ENCODE peak calls at places on chromosome 3, in four cellular contexts. M is choroid plexus epithelial cell, T is A549, B is fibroblast of mammary gland. U is an unnamed sample.

GRCh38 chr3:11212784-11213183 is 58.5 kb downstream of the HRH1 start:
- DNase-seq in B (no peak), T (no peak), M (peak), U (no peak)

GRCh38 chr3:158492685-158493084 is 78.3 kb upstream of the MLF1 start:
- DNase-seq in M (no peak), T (no peak), B (no peak), U (no peak)

GRCh38 chr3:111278961-111279360 is 207.3 kb downstream of the NECTIN3 start:
- DNase-seq in M (no peak), B (no peak), T (no peak), U (no peak)

GRCh38 chr3:126267169-126267975 is 87.0 kb upstream of the ALDH1L1 start:
- DNase-seq in T (peak), M (peak), B (peak), U (no peak)

GRCh38 chr3:4589475-4590111 is 96.4 kb downstream of the ITPR1 start:
- DNase-seq in M (no peak), B (no peak), T (no peak), U (no peak)

GRCh38 chr3:127803619-127804018 is 18.7 kb downstream of the MGLL start:
- DNase-seq in B (peak), T (peak), M (peak), U (no peak)

GRCh38 chr3:22156868-22157267 is 405.9 kb upstream of the ZNF385D start:
- DNase-seq in T (no peak), B (no peak), M (no peak), U (no peak)

GRCh38 chr3:184332370-184333090 is 4.9 kb upstream of the FAM131A start:
- DNase-seq in M (peak), T (no peak), B (peak), U (no peak)

GRCh38 chr3:48215466-48215865 is 7.8 kb upstream of the CAMP start:
- DNase-seq in T (no peak), M (peak), B (peak), U (peak)

GRCh38 chr3:69081583-69082262 is 1.6 kb upstream of the UBA3 start:
- DNase-seq in T (no peak), M (peak), B (no peak), U (no peak)

GRCh38 chr3:14521611-14522010 is 18.5 kb downstream of the GRIP2 start:
- DNase-seq in M (no peak), B (no peak), T (no peak), U (no peak)

GRCh38 chr3:173586176-173586575 is 188.6 kb downstream of the NLGN1 start:
- DNase-seq in T (no peak), B (no peak), M (no peak), U (no peak)

GRCh38 chr3:165768680-165769079 is 68.5 kb downstream of the BCHE start:
- DNase-seq in B (no peak), M (peak), T (no peak), U (no peak)

GRCh38 chr3:127768346-127769008 is 53.8 kb downstream of the MGLL start:
- DNase-seq in T (peak), M (peak), B (peak), U (no peak)

GRCh38 chr3:160400631-160401150 is 1.2 kb downstream of the SMC4 start:
- DNase-seq in T (no peak), M (no peak), B (no peak), U (no peak)
- TF ChIP-seq CTCF in T (no peak), M (no peak), B (no peak), U (no peak)

DNA sequence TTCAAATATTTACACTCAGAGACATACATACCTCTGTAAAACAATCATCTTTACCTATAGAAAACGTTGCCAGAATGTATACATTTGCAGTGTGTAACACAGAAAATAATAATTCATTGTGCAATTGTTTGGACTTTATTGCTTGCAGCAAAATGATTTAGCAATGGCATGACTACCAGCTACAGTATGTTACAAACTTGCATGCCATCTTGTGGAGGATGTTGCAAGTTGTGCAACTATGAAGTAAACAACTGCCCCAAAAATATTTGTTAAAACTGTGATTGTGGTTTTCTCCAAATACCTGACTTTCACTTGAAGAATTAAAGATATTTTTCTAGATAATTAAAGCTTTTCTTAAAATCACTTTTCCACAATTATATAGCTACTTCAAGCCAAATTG is 27.1 kb upstream of the C3orf49 start:
- DNase-seq in T (no peak), M (peak), B (peak), U (no peak)
- TF ChIP-seq CTCF in T (peak), M (peak), B (peak), U (no peak)

GRCh38 chr3:18872466-18872865 is 275.8 kb upstream of the KCNH8 start:
- DNase-seq in B (no peak), M (no peak), T (no peak), U (no peak)
- TF ChIP-seq CTCF in B (no peak), M (no peak), T (no peak), U (no peak)

GRCh38 chr3:188931531-188931930 is 240.2 kb upstream of the TPRG1 start:
- DNase-seq in T (no peak), B (no peak), M (no peak), U (no peak)

GRCh38 chr3:188926741-188927650 is 244.8 kb upstream of the TPRG1 start:
- DNase-seq in T (no peak), M (no peak), B (no peak), U (no peak)

GRCh38 chr3:188926141-188926540 is 245.6 kb upstream of the TPRG1 start:
- DNase-seq in M (no peak), B (peak), T (no peak), U (no peak)

GRCh38 chr3:188927971-188928370 is 243.8 kb upstream of the TPRG1 start:
- DNase-seq in T (no peak), M (no peak), B (no peak), U (no peak)

GRCh38 chr3:188929138-188929537 is 242.6 kb upstream of the TPRG1 start:
- DNase-seq in M (peak), T (no peak), B (no peak), U (no peak)
- TF ChIP-seq CTCF in M (peak), T (peak), B (peak), U (no peak)

GRCh38 chr3:177359601-177360357 is 162.5 kb upstream of the TBL1XR1 start:
- DNase-seq in B (peak), M (peak), T (peak), U (peak)
- TF ChIP-seq CTCF in B (no peak), M (peak), T (no peak), U (no peak)

DNA sequence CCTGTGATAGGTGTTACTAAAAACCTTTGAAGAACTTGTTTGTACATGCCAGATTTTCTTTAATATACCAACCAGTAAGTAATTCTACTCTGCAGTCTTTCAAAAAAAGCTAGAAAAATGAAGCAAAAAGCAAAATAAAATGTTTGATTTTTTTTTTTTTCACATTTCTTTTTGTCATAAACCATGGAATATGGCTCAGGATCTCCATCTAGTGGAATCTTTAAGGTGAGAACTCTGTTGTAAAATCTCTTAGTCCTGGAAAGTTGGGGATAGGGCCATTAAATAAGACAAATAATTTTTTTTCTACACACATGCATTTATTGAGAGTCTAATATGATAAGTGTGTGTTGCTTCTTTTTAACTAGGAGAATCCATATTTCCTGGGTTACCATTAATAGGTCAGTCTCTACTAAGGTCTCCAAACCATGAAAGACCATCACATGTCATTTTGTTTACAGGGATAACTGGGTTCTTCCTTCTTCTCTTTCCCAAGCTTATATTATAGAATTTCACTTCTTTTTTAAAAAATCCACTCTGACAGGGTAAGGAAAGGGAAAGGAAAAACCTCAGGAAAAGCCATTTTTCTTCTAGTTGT is 84.6 kb downstream of the SLC9A9 start:
- DNase-seq in M (peak), T (no peak), B (peak), U (no peak)
- TF ChIP-seq CTCF in M (peak), T (peak), B (peak), U (no peak)

GRCh38 chr3:71859128-71859519 is 74.2 kb upstream of the PROK2 start:
- DNase-seq in T (peak), B (peak), M (peak), U (no peak)
- TF ChIP-seq CTCF in T (peak), B (peak), M (peak), U (no peak)

GRCh38 chr3:101840066-101840465 is 9.2 kb upstream of the NFKBIZ start:
- DNase-seq in T (no peak), M (no peak), B (no peak), U (no peak)
- TF ChIP-seq CTCF in T (no peak), M (no peak), B (no peak), U (no peak)

DNA sequence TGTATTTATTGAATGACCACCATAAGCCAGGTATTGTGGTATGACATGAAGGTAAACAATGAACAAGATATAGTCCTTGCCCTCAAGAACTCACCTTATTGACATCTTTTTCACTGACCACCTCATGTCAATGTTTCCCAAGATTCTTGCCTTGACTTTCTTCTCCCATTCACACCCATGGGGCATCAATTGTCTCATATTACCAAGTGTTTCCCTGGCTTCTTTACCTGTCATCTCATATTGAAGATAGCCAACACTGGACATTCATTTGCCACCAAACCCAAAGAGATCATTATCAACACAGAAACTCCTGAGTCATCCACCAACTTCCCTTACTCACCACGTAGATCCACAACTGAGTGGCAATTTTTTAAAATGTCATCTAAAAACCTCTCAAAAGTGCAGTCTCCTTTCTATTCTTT is 2.2 kb downstream of the EFHB start:
- DNase-seq in T (no peak), M (no peak), B (peak), U (no peak)
- TF ChIP-seq CTCF in T (no peak), M (no peak), B (no peak), U (no peak)

U was measured in vagina.